ENCODE peak calls at places on chromosomes 12 and 14, in four cellular contexts. Y, G, P and U are unnamed samples.

GRCh38 chr12:44889162-44889561 is 13.0 kb upstream of the NELL2 start:
- DNase-seq in Y (no peak), G (no peak), P (no peak), U (no peak)

GRCh38 chr14:99929601-99930000 is 135.6 kb upstream of the EVL start:
- DNase-seq in Y (no peak), G (no peak), P (no peak), U (no peak)

GRCh38 chr12:12880537-12880936 is 10.8 kb upstream of the GPRC5A start:
- DNase-seq in Y (no peak), G (no peak), P (no peak), U (no peak)

GRCh38 chr12:98110516-98110915 is 404.9 kb upstream of the TMPO start:
- DNase-seq in Y (no peak), G (no peak), P (no peak), U (no peak)

GRCh38 chr12:3041558-3042164 is 35.5 kb upstream of the TSPAN9 start:
- DNase-seq in Y (peak; percentile 62), G (peak; percentile 82), P (peak; percentile 75), U (peak; percentile 99)

GRCh38 chr14:59126714-59127436 is 61.6 kb upstream of the DAAM1 start:
- DNase-seq in Y (no peak), G (peak; percentile 75), P (peak; percentile 44), U (peak; percentile 3)

GRCh38 chr14:31965735-31966598 is 111.1 kb upstream of the ARHGAP5 start:
- DNase-seq in Y (no peak), G (peak; percentile 34), P (peak; percentile 13), U (no peak)

GRCh38 chr12:106321139-106321850 is 18.8 kb downstream of the TCP11L2 start:
- DNase-seq in Y (no peak), G (no peak), P (peak; percentile 25), U (no peak)

GRCh38 chr12:1972260-1972659 is 32.0 kb downstream of the DCP1B start:
- DNase-seq in Y (no peak), G (peak; percentile 78), P (no peak), U (no peak)

GRCh38 chr12:2679068-2679815 is 115.5 kb upstream of the FKBP4 start:
- DNase-seq in Y (no peak), G (no peak), P (no peak), U (no peak)

GRCh38 chr14:96754845-96755184 is 42.4 kb upstream of the VRK1 start:
- DNase-seq in Y (no peak), G (no peak), P (no peak), U (peak; percentile 22)

GRCh38 chr12:51343201-51343600 is 3.3 kb downstream of the CELA1 start:
- DNase-seq in Y (no peak), G (no peak), P (no peak), U (no peak)

GRCh38 chr14:64748995-64749714 is 44.9 kb downstream of the PLEKHG3 start:
- DNase-seq in Y (no peak), G (no peak), P (no peak), U (no peak)

GRCh38 chr14:38138581-38139138 is 69.0 kb upstream of the SSTR1 start:
- DNase-seq in Y (no peak), G (peak; percentile 52), P (no peak), U (no peak)

GRCh38 chr12:40552868-40553267 is 139.4 kb upstream of the CNTN1 start:
- DNase-seq in Y (no peak), G (peak; percentile 7), P (no peak), U (no peak)

GRCh38 chr12:60394680-60395079 is 798.9 kb downstream of the SLC16A7 start:
- DNase-seq in Y (no peak), G (peak; percentile 80), P (no peak), U (no peak)

GRCh38 chr12:78002878-78003277 is 172.2 kb downstream of the NAV3 start:
- DNase-seq in Y (no peak), G (peak; percentile 20), P (no peak), U (no peak)

GRCh38 chr12:13000616-13000934 is 510 bp upstream of the HEBP1 start:
- DNase-seq in Y (no peak), G (peak; percentile 67), P (no peak), U (peak; percentile 65)

GRCh38 chr14:27668531-27668930 is 1070.7 kb upstream of the NOVA1 start:
- DNase-seq in Y (no peak), G (no peak), P (no peak), U (no peak)

GRCh38 chr12:131135311-131135785 is 181.6 kb downstream of the ADGRD1 start:
- DNase-seq in Y (no peak), G (no peak), P (no peak), U (no peak)

GRCh38 chr12:131133015-131133905 is 179.6 kb downstream of the ADGRD1 start:
- DNase-seq in Y (peak; percentile 75), G (peak; percentile 37), P (no peak), U (no peak)

GRCh38 chr12:131134523-131135310 is 181.0 kb downstream of the ADGRD1 start:
- DNase-seq in Y (no peak), G (no peak), P (no peak), U (no peak)

GRCh38 chr12:131132118-131132892 is 178.6 kb downstream of the ADGRD1 start:
- DNase-seq in Y (peak; percentile 64), G (peak; percentile 85), P (peak; percentile 57), U (peak; percentile 78)

GRCh38 chr12:131133994-131134393 is 180.3 kb downstream of the ADGRD1 start:
- DNase-seq in Y (no peak), G (no peak), P (no peak), U (no peak)
- H3K4me1 ChIP-seq in Y (no peaks in the 10 kb centered on the region), G (no peaks in the 10 kb centered on the region), P (no peaks in the 10 kb centered on the region), U (peaks cover 17% of the 10 kb centered on the region)

DNA sequence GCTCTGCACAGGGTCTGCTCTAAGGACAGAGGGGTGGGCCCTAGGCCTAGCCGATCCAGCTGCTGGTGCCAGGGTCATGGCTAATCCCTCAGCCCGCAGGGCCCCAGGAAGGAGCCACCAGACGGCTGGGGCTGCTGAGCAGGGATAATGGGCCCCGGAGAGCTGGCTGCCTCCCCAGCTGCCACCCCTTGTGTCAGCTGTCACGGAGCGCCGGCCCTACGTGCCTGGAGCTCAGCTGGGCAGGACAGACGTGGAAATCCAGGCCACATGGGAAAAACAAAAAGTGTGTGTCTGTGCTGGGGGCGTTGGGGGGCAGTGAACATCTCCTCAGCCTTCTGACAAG is 36.2 kb downstream of the CHGA start:
- DNase-seq in Y (no peak), G (no peak), P (no peak), U (no peak)
- H3K4me1 ChIP-seq in Y (no peaks in the 10 kb centered on the region), G (peaks cover 8% of the 10 kb centered on the region), P (peaks cover 8% of the 10 kb centered on the region), U (peaks cover 2% of the 10 kb centered on the region)

DNA sequence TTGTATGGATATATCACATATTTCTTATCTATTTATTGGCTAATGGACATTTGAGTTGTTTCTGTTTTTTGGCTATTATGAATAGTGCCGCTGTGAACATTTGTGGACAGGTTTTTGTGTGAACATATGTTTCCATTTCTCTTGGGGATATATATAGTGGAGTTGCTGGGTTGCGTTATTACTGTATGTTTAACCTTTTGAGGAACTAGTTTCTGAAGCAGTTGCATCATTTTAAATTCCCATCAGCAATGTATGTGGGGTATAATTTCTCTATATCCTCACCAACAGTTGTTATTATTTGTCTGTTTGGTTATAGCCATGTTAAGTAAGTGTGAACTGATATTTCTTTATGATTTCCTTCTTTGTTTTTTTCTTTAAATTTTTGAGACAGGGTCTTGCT is 10.7 kb downstream of the TCTN2 start:
- DNase-seq in Y (no peak), G (no peak), P (no peak), U (no peak)
- H3K4me1 ChIP-seq in Y (no peaks in the 10 kb centered on the region), G (no peaks in the 10 kb centered on the region), P (no peaks in the 10 kb centered on the region), U (no peaks in the 10 kb centered on the region)

GRCh38 chr14:68573126-68573525 is 219.7 kb downstream of the ZFP36L1 start:
- DNase-seq in Y (no peak), G (no peak), P (no peak), U (no peak)
- H3K4me1 ChIP-seq in Y (no peaks in the 10 kb centered on the region), G (peaks cover 34% of the 10 kb centered on the region), P (peaks cover 57% of the 10 kb centered on the region), U (no peaks in the 10 kb centered on the region)